ENCODE peak calls at places on chromosomes 2 and 18, in ten cellular contexts. E is psoas muscle; Q is uterus; M is left ventricle myocardium inferior; V is adrenal gland; T is cardiac muscle cell; F is aorta; I is naive thymus-derived CD4-positive, alpha-beta T cell; C is IMR-90; Z is tibial nerve. O is an unnamed sample. For H3K27me3, the result is how much of the 10 kb centered on the place peaks cover.

GRCh38 chr2:28271231-28271913 is 121.3 kb upstream of the FOSL2 start:
- DNase-seq in E (no peak), Q (no peak), M (no peak), V (no peak), T (no peak), F (no peak), I (no peak), C (no peak), Z (no peak), O (no peak)

GRCh38 chr2:206323033-206323432 is 48.6 kb downstream of the ZDBF2 start:
- DNase-seq in E (no peak), Q (no peak), M (no peak), V (no peak), T (no peak), F (no peak), I (no peak), C (no peak), Z (no peak), O (no peak)

GRCh38 chr2:218031771-218032257 is 29.0 kb upstream of the TNS1 start:
- DNase-seq in E (no peak), Q (no peak), M (no peak), V (no peak), T (no peak), F (peak), I (no peak), C (no peak), Z (no peak), O (peak)

GRCh38 chr2:182920089-182920488 is 53.7 kb upstream of the FRZB start:
- DNase-seq in E (no peak), Q (no peak), M (no peak), V (no peak), T (no peak), F (no peak), I (no peak), C (no peak), Z (no peak), O (no peak)

GRCh38 chr2:207515671-207516070 is 14.1 kb upstream of the CREB1 start:
- DNase-seq in E (no peak), Q (no peak), M (no peak), V (no peak), T (no peak), F (no peak), I (no peak), C (no peak), Z (no peak), O (peak)

GRCh38 chr2:170170281-170171035 is 7.5 kb upstream of the MYO3B start:
- DNase-seq in E (no peak), Q (no peak), M (no peak), V (no peak), T (no peak), F (no peak), I (no peak), C (no peak), Z (no peak), O (no peak)

GRCh38 chr2:168738057-168738456 is 64.4 kb upstream of the NOSTRIN start:
- DNase-seq in E (no peak), Q (no peak), M (no peak), V (no peak), T (peak), F (no peak), I (no peak), C (no peak), Z (no peak), O (peak)

GRCh38 chr2:24164416-24164973 is 10.4 kb upstream of the FAM228A start:
- DNase-seq in E (no peak), Q (no peak), M (peak), V (no peak), T (peak), F (no peak), I (peak), C (no peak), Z (no peak), O (no peak)

GRCh38 chr2:144453486-144454158 is 66.3 kb downstream of the ZEB2 start:
- DNase-seq in E (no peak), Q (no peak), M (no peak), V (no peak), T (no peak), F (no peak), I (no peak), C (peak), Z (no peak), O (no peak)

GRCh38 chr2:8659092-8659734 is 22.6 kb upstream of the ID2 start:
- DNase-seq in E (no peak), Q (no peak), M (no peak), V (peak), T (no peak), F (no peak), I (no peak), C (no peak), Z (no peak), O (no peak)

GRCh38 chr2:153622285-153622684 is 143.7 kb upstream of the RPRM start:
- DNase-seq in E (no peak), Q (no peak), M (no peak), V (no peak), T (no peak), F (no peak), I (no peak), C (no peak), Z (no peak), O (no peak)

GRCh38 chr2:40658917-40659316 is 207.0 kb upstream of the SLC8A1 start:
- DNase-seq in E (no peak), Q (no peak), M (no peak), V (no peak), T (peak), F (no peak), I (no peak), C (peak), Z (no peak), O (peak)

GRCh38 chr2:220985561-220985960 is 586.5 kb downstream of the EPHA4 start:
- DNase-seq in E (no peak), Q (no peak), M (no peak), V (no peak), T (no peak), F (no peak), I (no peak), C (no peak), Z (no peak), O (peak)

GRCh38 chr2:96940026-96940601 is 46.3 kb downstream of the FAM178B start:
- DNase-seq in E (no peak), Q (no peak), M (no peak), V (no peak), T (no peak), F (peak), I (no peak), C (no peak), Z (no peak), O (no peak)

GRCh38 chr2:167104691-167105090 is 216.4 kb downstream of the XIRP2 start:
- DNase-seq in E (no peak), Q (no peak), M (no peak), V (no peak), T (no peak), F (no peak), I (no peak), C (peak), Z (no peak), O (no peak)

GRCh38 chr2:128995086-128995485 is 676.4 kb upstream of the HS6ST1 start:
- DNase-seq in E (no peak), Q (no peak), M (no peak), V (no peak), T (no peak), F (no peak), I (no peak), C (no peak), Z (no peak), O (no peak)

GRCh38 chr2:29462293-29462692 is 347.1 kb downstream of the CLIP4 start:
- DNase-seq in E (no peak), Q (no peak), M (no peak), V (no peak), T (peak), F (no peak), I (no peak), C (peak), Z (no peak), O (peak)

GRCh38 chr2:149087751-149088150 is 49.3 kb downstream of the LYPD6B start:
- DNase-seq in E (no peak), Q (no peak), M (no peak), V (no peak), T (peak), F (no peak), I (no peak), C (no peak), Z (no peak), O (peak)

GRCh38 chr2:199869227-199869541 is 18.2 kb upstream of the FTCDNL1 start:
- DNase-seq in E (no peak), Q (no peak), M (no peak), V (no peak), T (no peak), F (no peak), I (no peak), C (no peak), Z (no peak), O (no peak)

GRCh38 chr2:180728928-180729559 is 251.4 kb upstream of the UBE2E3 start:
- DNase-seq in E (no peak), Q (no peak), M (no peak), V (no peak), T (peak), F (no peak), I (no peak), C (peak), Z (no peak), O (peak)

GRCh38 chr2:37000273-37000780 is 34.0 kb upstream of the STRN start:
- DNase-seq in E (no peak), Q (no peak), M (no peak), V (no peak), T (peak), F (no peak), I (no peak), C (peak), Z (no peak), O (peak)

GRCh38 chr2:211737282-211737681 is 801.3 kb downstream of the ERBB4 start:
- DNase-seq in E (no peak), Q (no peak), M (no peak), V (no peak), T (peak), F (no peak), I (no peak), C (no peak), Z (no peak), O (peak)

GRCh38 chr2:240459401-240460242 is 24.2 kb downstream of the GPC1 start:
- DNase-seq in E (peak), Q (peak), M (peak), V (peak), T (no peak), F (peak), I (no peak), C (no peak), Z (no peak), O (no peak)

GRCh38 chr2:216312441-216312840 is 59.8 kb downstream of the MARCHF4 start:
- DNase-seq in E (no peak), Q (no peak), M (no peak), V (no peak), T (no peak), F (no peak), I (no peak), C (no peak), Z (no peak), O (no peak)

GRCh38 chr2:144522741-144523605 is 3.1 kb upstream of the ZEB2 start:
- DNase-seq in E (peak), Q (no peak), M (peak), V (peak), T (no peak), F (no peak), I (no peak), C (no peak), Z (no peak), O (no peak)

GRCh38 chr2:50346104-50346503 is 685.8 kb downstream of the NRXN1 start:
- DNase-seq in E (no peak), Q (no peak), M (no peak), V (no peak), T (no peak), F (no peak), I (no peak), C (no peak), Z (no peak), O (no peak)

DNA sequence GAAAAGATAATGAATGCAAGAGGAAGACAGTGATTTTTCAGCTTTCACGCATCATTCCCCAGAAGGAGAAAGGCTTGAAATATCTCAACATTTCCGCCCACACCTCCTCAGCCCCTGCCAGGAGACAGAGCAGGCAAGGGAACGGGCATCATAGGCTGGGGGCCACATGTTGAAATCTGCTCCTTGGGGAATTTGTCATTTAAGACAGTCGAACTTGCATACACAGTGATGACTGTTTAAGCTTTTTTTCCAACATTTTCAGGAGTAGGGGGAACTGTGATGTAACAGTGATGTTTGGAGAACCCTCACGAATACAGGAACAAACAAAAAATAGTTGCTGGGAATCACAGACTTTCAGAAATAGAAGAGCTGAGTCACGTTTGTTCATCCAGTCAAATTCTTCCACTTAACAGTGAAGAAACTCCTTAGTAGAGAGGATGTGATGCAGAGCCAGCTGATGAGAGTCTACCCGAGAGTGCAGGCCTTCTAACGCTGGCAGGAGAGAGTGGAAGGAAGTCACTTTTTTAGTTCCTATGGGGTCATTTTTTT is 266.8 kb downstream of the ALPK2 start:
- DNase-seq in E (no peak), Q (peak), M (no peak), V (no peak), T (peak), F (no peak), I (no peak), C (peak), Z (peak), O (peak)
- H3K4me3 ChIP-seq in E (no peak), Q (no peak), M (peak), V (no peak), T (no peak), F (no peak), I (no peak), C (peak), Z (no peak), O (no peak)

DNA sequence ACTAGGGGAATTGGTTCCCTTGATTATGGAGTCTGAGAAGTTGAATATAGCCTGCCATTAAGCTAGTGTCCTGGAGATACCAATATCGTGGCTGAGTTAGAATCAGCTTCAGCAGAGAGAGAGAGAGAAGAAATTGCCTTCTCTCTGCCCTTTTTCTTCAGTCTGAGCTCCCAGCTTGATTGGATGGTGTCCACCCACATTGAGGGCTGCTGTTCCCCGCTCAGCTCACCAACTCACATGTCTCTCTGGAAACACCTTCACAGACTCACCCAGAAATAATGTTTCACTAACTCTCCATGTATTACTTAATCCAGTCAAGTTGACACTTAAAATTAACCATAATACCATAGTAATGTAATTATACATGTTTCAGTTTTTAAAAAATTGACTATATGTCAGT is 17.9 kb upstream of the TRIM43 start:
- DNase-seq in E (no peak), Q (no peak), M (no peak), V (no peak), T (no peak), F (no peak), I (no peak), C (no peak), Z (no peak), O (no peak)
- H3K27me3 ChIP-seq in E (under half), Q (under half), M (under half), V (under half), T (under half), F (under half), I (under half), C (under half), Z (under half), O (under half)

DNA sequence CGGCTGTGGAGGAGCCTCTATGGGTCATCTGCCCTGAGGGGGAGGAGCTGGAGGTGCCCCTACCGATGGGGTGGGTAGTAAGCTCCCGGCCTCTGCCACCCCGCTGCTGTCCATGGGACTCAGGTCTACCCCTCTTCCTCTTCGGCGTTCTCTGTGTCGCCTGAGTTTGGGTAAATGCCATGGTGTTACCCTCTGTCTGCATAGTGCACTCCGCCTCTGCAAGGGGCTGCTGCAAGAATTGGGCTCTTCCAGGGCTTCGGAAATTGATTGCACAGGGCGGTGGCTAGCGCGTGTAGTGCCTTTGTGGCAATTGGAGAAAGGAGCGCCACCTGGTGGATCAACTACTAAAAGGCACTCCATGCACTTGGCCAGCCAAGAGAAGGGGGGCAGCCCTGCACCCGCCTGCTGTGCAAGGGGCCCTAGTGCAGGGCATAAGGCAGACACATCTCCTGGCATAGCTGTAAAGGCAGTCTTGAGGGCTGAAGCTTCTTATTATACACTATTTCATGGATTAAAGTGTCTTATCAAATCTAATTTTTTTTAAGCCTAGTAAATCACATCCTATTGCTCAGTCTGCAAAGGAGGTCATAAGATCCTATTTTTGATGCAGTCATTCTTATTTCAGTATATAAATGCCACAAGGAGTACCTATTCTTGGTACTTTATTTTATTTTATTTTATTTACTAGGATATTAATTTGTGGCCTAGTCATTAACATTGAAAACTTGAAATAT is 308.9 kb downstream of the PDE11A start:
- DNase-seq in E (peak), Q (peak), M (peak), V (peak), T (peak), F (peak), I (peak), C (peak), Z (peak), O (peak)
- H3K4me3 ChIP-seq in E (no peak), Q (no peak), M (peak), V (no peak), T (no peak), F (no peak), I (peak), C (no peak), Z (no peak), O (no peak)

GRCh38 chr2:72142743-72143440 is 4.8 kb downstream of the CYP26B1 start:
- DNase-seq in E (peak), Q (peak), M (peak), V (peak), T (peak), F (peak), I (no peak), C (peak), Z (peak), O (no peak)

GRCh38 chr2:72145658-72146329 is 1.9 kb downstream of the CYP26B1 start:
- DNase-seq in E (no peak), Q (peak), M (peak), V (no peak), T (peak), F (peak), I (no peak), C (no peak), Z (no peak), O (no peak)

GRCh38 chr2:72144746-72145657 is 2.7 kb downstream of the CYP26B1 start:
- DNase-seq in E (peak), Q (peak), M (peak), V (no peak), T (peak), F (peak), I (no peak), C (no peak), Z (peak), O (no peak)

GRCh38 chr2:72143441-72144356 is 4.0 kb downstream of the CYP26B1 start:
- DNase-seq in E (peak), Q (peak), M (peak), V (no peak), T (peak), F (peak), I (no peak), C (no peak), Z (peak), O (no peak)

DNA sequence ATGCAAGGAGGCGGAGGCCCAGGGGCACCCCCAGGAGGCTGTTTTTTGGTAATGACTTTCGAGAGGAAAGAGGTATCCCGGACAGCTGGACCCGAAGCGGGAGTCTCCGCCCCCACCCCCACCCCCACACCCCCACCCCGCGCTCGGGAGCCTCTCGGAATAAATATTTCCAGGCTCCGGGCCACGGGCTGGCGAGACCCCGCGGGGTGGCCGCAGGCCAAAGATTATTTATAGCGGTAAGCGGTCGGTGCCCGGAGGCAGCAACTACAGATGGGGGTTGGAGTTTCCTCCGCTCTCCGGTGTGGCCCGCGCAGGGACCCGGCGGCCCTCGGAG is 3.3 kb downstream of the CYP26B1 start:
- DNase-seq in E (no peak), Q (no peak), M (peak), V (no peak), T (peak), F (peak), I (no peak), C (no peak), Z (no peak), O (no peak)
- H3K27me3 ChIP-seq in E (under half), Q (under half), M (half or more), V (under half), T (half or more), F (under half), I (under half), C (half or more), Z (half or more), O (under half)

DNA sequence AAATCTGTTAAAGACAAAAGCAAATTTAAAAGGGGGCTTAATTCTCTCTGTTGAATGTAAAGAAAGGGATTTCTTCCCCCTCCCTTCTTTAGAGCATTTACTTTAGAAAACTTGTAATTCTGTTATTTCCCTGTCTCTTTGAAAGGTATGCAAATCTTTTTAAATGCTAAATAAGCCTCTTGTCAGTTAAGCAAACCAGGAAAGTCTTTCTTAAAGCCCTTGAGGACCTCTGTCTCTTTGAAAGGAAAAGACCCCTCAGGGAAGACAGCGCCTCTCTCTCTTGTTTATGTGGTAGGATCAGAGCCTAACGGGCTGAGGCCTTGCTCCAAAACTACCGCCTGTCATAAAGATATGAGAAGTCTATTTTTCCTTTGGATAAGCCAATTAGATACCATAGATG is 139.9 kb upstream of the CDH7 start:
- DNase-seq in E (no peak), Q (no peak), M (no peak), V (no peak), T (no peak), F (no peak), I (no peak), C (no peak), Z (no peak), O (no peak)
- H3K4me3 ChIP-seq in E (no peak), Q (no peak), M (no peak), V (no peak), T (no peak), F (no peak), I (no peak), C (no peak), Z (no peak), O (no peak)

DNA sequence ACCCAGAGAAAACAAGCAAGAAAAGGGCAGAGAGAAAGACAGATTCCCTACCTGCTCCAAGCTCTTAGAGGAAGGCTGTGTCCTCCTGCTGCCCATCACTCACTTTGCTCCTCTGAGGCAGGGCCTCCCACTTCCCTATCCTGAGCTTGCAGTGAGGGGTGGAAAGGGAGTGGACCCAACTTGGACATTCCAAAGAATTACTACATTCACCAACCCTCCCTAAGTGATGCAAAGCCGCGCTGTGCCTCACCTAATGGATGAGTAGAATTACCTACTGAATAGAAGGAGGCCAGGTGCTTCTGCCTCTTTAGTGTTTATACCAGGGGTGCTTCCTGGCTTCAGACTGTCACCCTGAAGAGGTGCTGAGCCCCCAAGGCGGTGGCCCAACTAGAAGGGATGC is 5.6 kb upstream of the OSR1 start:
- DNase-seq in E (no peak), Q (no peak), M (no peak), V (no peak), T (no peak), F (no peak), I (no peak), C (no peak), Z (no peak), O (no peak)
- H3K27me3 ChIP-seq in E (under half), Q (under half), M (under half), V (under half), T (half or more), F (under half), I (under half), C (under half), Z (under half), O (under half)

GRCh38 chr18:76803814-76804213 is 18.5 kb upstream of the ZNF236 start:
- DNase-seq in E (no peak), Q (peak), M (peak), V (peak), T (peak), F (no peak), I (peak), C (peak), Z (peak), O (peak)
- H3K4me3 ChIP-seq in E (no peak), Q (no peak), M (no peak), V (no peak), T (no peak), F (no peak), I (no peak), C (no peak), Z (no peak), O (no peak)